ENCODE peak calls at places on chromosomes 7 and 10, in five cellular contexts. One of them, this sample, is unnamed.

GRCh38 chr7:36682102-36682501 is 42.2 kb downstream of the AOAH start:
- DNase-seq in CD8-positive, alpha-beta memory T cell: no peak
- DNase-seq in colonic mucosa: no peak
- DNase-seq in transverse colon: no peak
- DNase-seq in tibial artery: no peak
- DNase-seq in this sample: no peak

GRCh38 chr7:157689269-157690057 is 352.7 kb downstream of the DNAJB6 start:
- DNase-seq in CD8-positive, alpha-beta memory T cell: no peak
- DNase-seq in transverse colon: no peak
- DNase-seq in colonic mucosa: no peak
- DNase-seq in tibial artery: peak; percentile 58
- DNase-seq in this sample: no peak

GRCh38 chr10:18647151-18647550 is 4.2 kb downstream of the NSUN6 start:
- DNase-seq in transverse colon: no peak
- DNase-seq in tibial artery: no peak
- DNase-seq in CD8-positive, alpha-beta memory T cell: no peak
- DNase-seq in colonic mucosa: no peak
- DNase-seq in this sample: no peak

GRCh38 chr7:20310963-20311742 is 19.5 kb upstream of the ITGB8 start:
- DNase-seq in colonic mucosa: no peak
- DNase-seq in CD8-positive, alpha-beta memory T cell: no peak
- DNase-seq in tibial artery: no peak
- DNase-seq in transverse colon: no peak
- DNase-seq in this sample: no peak

GRCh38 chr7:112945046-112945445 is 141.6 kb downstream of the GPR85 start:
- DNase-seq in tibial artery: no peak
- DNase-seq in colonic mucosa: no peak
- DNase-seq in transverse colon: no peak
- DNase-seq in CD8-positive, alpha-beta memory T cell: no peak
- DNase-seq in this sample: no peak

GRCh38 chr7:146053492-146053891 is 63.1 kb upstream of the CNTNAP2 start:
- DNase-seq in tibial artery: no peak
- DNase-seq in CD8-positive, alpha-beta memory T cell: no peak
- DNase-seq in transverse colon: no peak
- DNase-seq in colonic mucosa: no peak
- DNase-seq in this sample: no peak

GRCh38 chr10:5744849-5745248 is 60.2 kb downstream of the TASOR2 start:
- DNase-seq in tibial artery: no peak
- DNase-seq in transverse colon: peak; percentile 64
- DNase-seq in CD8-positive, alpha-beta memory T cell: no peak
- DNase-seq in colonic mucosa: peak; percentile 52
- DNase-seq in this sample: no peak

GRCh38 chr7:38294926-38295325 is 21.5 kb upstream of the TARP start:
- DNase-seq in CD8-positive, alpha-beta memory T cell: no peak
- DNase-seq in transverse colon: no peak
- DNase-seq in tibial artery: no peak
- DNase-seq in colonic mucosa: no peak
- DNase-seq in this sample: no peak

DNA sequence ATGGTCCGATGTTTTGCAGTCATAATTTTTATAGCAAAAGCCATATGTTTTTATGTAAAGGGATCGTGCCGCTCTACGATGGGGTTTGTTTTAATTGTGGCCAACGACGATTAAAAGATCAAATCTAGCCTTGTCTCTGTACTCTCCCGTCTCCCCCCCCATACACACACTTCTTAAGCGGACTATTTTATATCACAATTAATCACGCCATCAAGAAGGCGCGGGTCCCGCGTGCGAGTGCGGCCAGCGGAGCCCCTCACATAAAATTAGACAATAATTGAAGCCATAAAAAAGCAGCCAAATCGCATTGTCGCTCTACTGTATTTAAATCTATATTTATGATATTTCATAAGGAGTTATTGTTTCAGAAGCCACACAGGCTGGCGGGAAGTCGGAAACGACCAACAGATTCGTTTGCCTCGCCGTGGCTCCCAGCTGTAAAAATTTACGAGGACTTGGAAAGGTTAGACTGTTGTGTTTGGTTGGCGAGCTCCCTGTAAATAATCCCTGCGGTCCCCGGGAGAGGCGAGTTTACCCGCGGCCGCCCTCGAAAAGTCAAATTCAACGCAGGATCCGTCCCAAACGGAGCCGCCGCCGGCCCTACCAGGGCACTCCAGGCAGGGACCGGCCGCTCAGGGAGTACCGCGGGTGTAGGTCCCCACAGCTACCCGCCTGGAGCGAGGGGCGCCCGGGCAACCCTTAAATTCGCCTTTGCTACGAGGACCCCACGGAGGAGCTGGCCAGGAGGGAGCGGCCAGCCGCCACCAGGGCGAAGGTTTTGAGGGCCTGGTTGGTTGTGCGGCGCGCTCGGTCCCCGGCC is 528 bp upstream of the HOXA9 start:
- DNase-seq in transverse colon: no peak
- DNase-seq in CD8-positive, alpha-beta memory T cell: no peak
- DNase-seq in colonic mucosa: peak; percentile 78
- DNase-seq in tibial artery: peak; percentile 76
- DNase-seq in this sample: no peak
- H3K27me3 ChIP-seq in transverse colon: peaks cover 28% of the 10 kb centered on the region
- H3K27me3 ChIP-seq in CD8-positive, alpha-beta memory T cell: peaks cover 90% of the 10 kb centered on the region
- H3K27me3 ChIP-seq in colonic mucosa: peaks cover 7% of the 10 kb centered on the region
- H3K27me3 ChIP-seq in tibial artery: no peaks in the 10 kb centered on the region
- H3K27me3 ChIP-seq in this sample: no peaks in the 10 kb centered on the region

GRCh38 chr7:149782682-149783345 is 9.4 kb upstream of the ZNF467 start:
- DNase-seq in transverse colon: no peak
- DNase-seq in colonic mucosa: no peak
- DNase-seq in tibial artery: no peak
- DNase-seq in CD8-positive, alpha-beta memory T cell: no peak
- DNase-seq in this sample: no peak
- H3K4me3 ChIP-seq in transverse colon: no peak overlapping the region
- H3K4me3 ChIP-seq in colonic mucosa: no peak overlapping the region
- H3K4me3 ChIP-seq in tibial artery: no peak overlapping the region
- H3K4me3 ChIP-seq in CD8-positive, alpha-beta memory T cell: no peak overlapping the region
- H3K4me3 ChIP-seq in this sample: no peak overlapping the region

GRCh38 chr10:69897417-69897816 is 95.7 kb downstream of the COL13A1 start:
- DNase-seq in colonic mucosa: no peak
- DNase-seq in CD8-positive, alpha-beta memory T cell: no peak
- DNase-seq in transverse colon: no peak
- DNase-seq in tibial artery: no peak
- DNase-seq in this sample: no peak

GRCh38 chr10:69898524-69898923 is 96.8 kb downstream of the COL13A1 start:
- DNase-seq in colonic mucosa: peak; percentile 82
- DNase-seq in CD8-positive, alpha-beta memory T cell: no peak
- DNase-seq in transverse colon: peak; percentile 75
- DNase-seq in tibial artery: no peak
- DNase-seq in this sample: no peak

GRCh38 chr10:69893271-69893900 is 91.7 kb downstream of the COL13A1 start:
- DNase-seq in CD8-positive, alpha-beta memory T cell: no peak
- DNase-seq in tibial artery: no peak
- DNase-seq in transverse colon: peak; percentile 56
- DNase-seq in colonic mucosa: peak; percentile 55
- DNase-seq in this sample: no peak

GRCh38 chr10:69896601-69897000 is 94.9 kb downstream of the COL13A1 start:
- DNase-seq in colonic mucosa: no peak
- DNase-seq in tibial artery: no peak
- DNase-seq in CD8-positive, alpha-beta memory T cell: no peak
- DNase-seq in transverse colon: no peak
- DNase-seq in this sample: no peak

DNA sequence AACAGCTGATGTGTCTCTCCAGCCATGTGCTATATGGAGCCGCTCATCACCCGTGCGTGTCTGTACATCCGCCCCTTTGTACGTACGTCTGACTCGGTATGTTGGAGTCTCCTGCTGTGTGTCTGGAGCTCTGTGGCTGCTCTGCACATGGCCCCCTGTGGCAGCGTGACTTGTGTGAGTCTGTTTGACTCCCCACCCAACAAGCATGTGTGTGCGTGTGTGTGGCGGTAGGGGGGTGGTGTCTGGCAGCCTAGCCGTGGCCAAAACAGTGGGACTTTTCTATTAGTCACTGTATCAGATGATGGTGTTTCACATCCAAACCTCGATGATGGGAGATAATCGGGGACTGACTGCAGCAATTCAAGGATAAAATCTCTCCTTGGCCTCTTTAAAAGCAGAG is 94.1 kb downstream of the COL13A1 start:
- DNase-seq in CD8-positive, alpha-beta memory T cell: no peak
- DNase-seq in colonic mucosa: no peak
- DNase-seq in tibial artery: peak; percentile 65
- DNase-seq in transverse colon: no peak
- DNase-seq in this sample: no peak
- H3K27me3 ChIP-seq in CD8-positive, alpha-beta memory T cell: no peaks in the 10 kb centered on the region
- H3K27me3 ChIP-seq in colonic mucosa: no peaks in the 10 kb centered on the region
- H3K27me3 ChIP-seq in tibial artery: no peaks in the 10 kb centered on the region
- H3K27me3 ChIP-seq in transverse colon: no peaks in the 10 kb centered on the region
- H3K27me3 ChIP-seq in this sample: no peaks in the 10 kb centered on the region

DNA sequence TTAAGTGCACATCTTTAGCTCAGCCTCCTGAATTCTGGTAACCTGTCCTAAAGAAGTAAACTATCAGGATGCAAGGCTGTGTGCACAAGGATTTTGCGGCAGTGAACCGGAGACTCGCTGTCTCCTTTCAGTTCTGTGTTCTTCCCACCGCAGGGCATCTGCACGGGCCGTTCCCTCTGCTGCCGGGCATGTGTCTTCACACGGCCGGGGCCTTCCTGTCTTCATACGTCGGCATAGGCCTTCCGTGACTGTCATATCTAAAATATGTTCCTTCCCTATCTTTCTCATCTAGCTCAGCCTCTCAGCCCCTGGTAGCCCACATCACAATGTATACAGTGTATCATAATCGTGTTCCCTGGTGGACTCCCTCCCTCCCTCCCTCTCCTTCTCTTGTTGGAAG is 16.4 kb downstream of the PALD1 start:
- DNase-seq in colonic mucosa: no peak
- DNase-seq in transverse colon: peak; percentile 52
- DNase-seq in tibial artery: no peak
- DNase-seq in CD8-positive, alpha-beta memory T cell: no peak
- DNase-seq in this sample: no peak
- H3K4me3 ChIP-seq in colonic mucosa: no peak overlapping the region
- H3K4me3 ChIP-seq in transverse colon: no peak overlapping the region
- H3K4me3 ChIP-seq in tibial artery: no peak overlapping the region
- H3K4me3 ChIP-seq in CD8-positive, alpha-beta memory T cell: peak overlapping the region; percentile 1
- H3K4me3 ChIP-seq in this sample: no peak overlapping the region

DNA sequence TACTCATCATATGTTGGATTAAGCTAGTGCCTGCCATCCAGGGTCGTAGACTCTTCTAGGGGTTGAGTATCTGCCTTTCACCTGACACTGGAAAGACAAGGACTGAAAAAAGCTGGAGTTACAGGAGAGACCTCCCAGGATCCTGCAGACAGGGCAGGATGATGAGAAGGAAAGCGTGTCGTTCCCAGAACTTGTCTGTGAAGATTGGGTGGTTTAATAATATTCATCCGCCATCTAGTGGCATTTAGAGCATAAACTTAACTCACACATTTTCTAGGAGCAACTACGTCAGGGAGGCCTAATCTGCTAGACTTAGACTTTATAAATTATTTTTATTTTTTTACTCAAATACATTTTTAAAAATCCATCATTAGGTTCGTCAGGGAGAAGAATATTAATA is 59.6 kb downstream of the ADRB1 start:
- DNase-seq in transverse colon: no peak
- DNase-seq in tibial artery: no peak
- DNase-seq in colonic mucosa: no peak
- DNase-seq in CD8-positive, alpha-beta memory T cell: peak; percentile 20
- DNase-seq in this sample: peak; percentile 71
- H3K27me3 ChIP-seq in transverse colon: no peaks in the 10 kb centered on the region
- H3K27me3 ChIP-seq in tibial artery: peaks cover 4% of the 10 kb centered on the region
- H3K27me3 ChIP-seq in colonic mucosa: no peaks in the 10 kb centered on the region
- H3K27me3 ChIP-seq in CD8-positive, alpha-beta memory T cell: peaks cover 13% of the 10 kb centered on the region
- H3K27me3 ChIP-seq in this sample: no peaks in the 10 kb centered on the region

GRCh38 chr10:683448-684071 is 5.9 kb downstream of the DIP2C start:
- DNase-seq in transverse colon: no peak
- DNase-seq in colonic mucosa: no peak
- DNase-seq in tibial artery: peak; percentile 91
- DNase-seq in CD8-positive, alpha-beta memory T cell: no peak
- DNase-seq in this sample: no peak
- H3K4me3 ChIP-seq in transverse colon: no peak overlapping the region
- H3K4me3 ChIP-seq in colonic mucosa: no peak overlapping the region
- H3K4me3 ChIP-seq in tibial artery: peak overlapping the region; percentile 45
- H3K4me3 ChIP-seq in CD8-positive, alpha-beta memory T cell: no peak overlapping the region
- H3K4me3 ChIP-seq in this sample: no peak overlapping the region